ENCODE peak calls at places on chromosomes 16 and 17, in seven cellular contexts. Y, K, V, Z, P, X and F are unnamed samples.

GRCh38 chr17:7019839-7020519 is 2.9 kb upstream of the BCL6B start:
- DNase-seq in Y (peak; percentile 87), K (peak; percentile 82), V (no peak), Z (no peak), P (peak; percentile 23), X (peak; percentile 51), F (peak; percentile 60)

GRCh38 chr17:66200685-66201092 is 8.8 kb upstream of the CEP112 start:
- DNase-seq in Y (peak; percentile 73), K (no peak), V (no peak), Z (no peak), P (peak; percentile 83), X (no peak), F (peak; percentile 79)

GRCh38 chr16:69306031-69306430 is 5.1 kb upstream of the VPS4A start:
- DNase-seq in Y (no peak), K (no peak), V (no peak), Z (no peak), P (no peak), X (no peak), F (no peak)

GRCh38 chr17:48515925-48516900 is 14.6 kb downstream of the HOXB1 start:
- DNase-seq in Y (peak; percentile 27), K (no peak), V (no peak), Z (no peak), P (no peak), X (no peak), F (no peak)

GRCh38 chr17:79940381-79941087 is 95.1 kb downstream of the TBC1D16 start:
- DNase-seq in Y (no peak), K (peak; percentile 63), V (no peak), Z (no peak), P (no peak), X (peak; percentile 18), F (no peak)

GRCh38 chr16:89087922-89088321 is 5.7 kb upstream of the ACSF3 start:
- DNase-seq in Y (no peak), K (no peak), V (no peak), Z (no peak), P (no peak), X (no peak), F (no peak)

GRCh38 chr16:62256406-62256805 is 220.2 kb upstream of the CDH8 start:
- DNase-seq in Y (peak; percentile 84), K (no peak), V (no peak), Z (no peak), P (no peak), X (no peak), F (no peak)

GRCh38 chr16:14303182-14303618 is 232.1 kb downstream of the MRTFB start:
- DNase-seq in Y (peak; percentile 29), K (no peak), V (no peak), Z (no peak), P (peak; percentile 36), X (no peak), F (no peak)

GRCh38 chr17:82687871-82688270 is 10.6 kb downstream of the RAB40B start:
- DNase-seq in Y (no peak), K (no peak), V (no peak), Z (no peak), P (no peak), X (no peak), F (no peak)

GRCh38 chr17:45908460-45908859 is 14.1 kb downstream of the MAPT start:
- DNase-seq in Y (no peak), K (no peak), V (no peak), Z (no peak), P (no peak), X (no peak), F (no peak)

GRCh38 chr17:45906927-45907622 is 12.7 kb downstream of the MAPT start:
- DNase-seq in Y (no peak), K (no peak), V (no peak), Z (no peak), P (no peak), X (no peak), F (no peak)

GRCh38 chr17:45908935-45909334 is 14.6 kb downstream of the MAPT start:
- DNase-seq in Y (no peak), K (no peak), V (no peak), Z (no peak), P (no peak), X (no peak), F (no peak)

GRCh38 chr17:45906237-45906636 is 11.9 kb downstream of the MAPT start:
- DNase-seq in Y (no peak), K (no peak), V (no peak), Z (no peak), P (no peak), X (no peak), F (no peak)

GRCh38 chr17:45907720-45908395 is 13.5 kb downstream of the MAPT start:
- DNase-seq in Y (no peak), K (no peak), V (no peak), Z (no peak), P (no peak), X (no peak), F (no peak)
- H3K27ac ChIP-seq in Y (no peak overlapping the region), K (no peak overlapping the region), V (no peak overlapping the region), Z (no peak overlapping the region), P (no peak overlapping the region), X (no peak overlapping the region), F (no peak overlapping the region)

GRCh38 chr17:49567104-49567521 is 8.6 kb upstream of the NXPH3 start:
- DNase-seq in Y (no peak), K (peak; percentile 56), V (no peak), Z (no peak), P (no peak), X (no peak), F (no peak)

GRCh38 chr17:49567871-49568694 is 7.6 kb upstream of the NXPH3 start:
- DNase-seq in Y (peak; percentile 82), K (peak; percentile 96), V (peak; percentile 79), Z (peak; percentile 97), P (peak; percentile 66), X (peak; percentile 91), F (peak; percentile 79)

GRCh38 chr17:49564638-49565037 is 11.0 kb upstream of the NXPH3 start:
- DNase-seq in Y (no peak), K (no peak), V (no peak), Z (no peak), P (no peak), X (no peak), F (no peak)

GRCh38 chr17:49566668-49567071 is 9.0 kb upstream of the NXPH3 start:
- DNase-seq in Y (no peak), K (no peak), V (no peak), Z (no peak), P (no peak), X (no peak), F (no peak)

DNA sequence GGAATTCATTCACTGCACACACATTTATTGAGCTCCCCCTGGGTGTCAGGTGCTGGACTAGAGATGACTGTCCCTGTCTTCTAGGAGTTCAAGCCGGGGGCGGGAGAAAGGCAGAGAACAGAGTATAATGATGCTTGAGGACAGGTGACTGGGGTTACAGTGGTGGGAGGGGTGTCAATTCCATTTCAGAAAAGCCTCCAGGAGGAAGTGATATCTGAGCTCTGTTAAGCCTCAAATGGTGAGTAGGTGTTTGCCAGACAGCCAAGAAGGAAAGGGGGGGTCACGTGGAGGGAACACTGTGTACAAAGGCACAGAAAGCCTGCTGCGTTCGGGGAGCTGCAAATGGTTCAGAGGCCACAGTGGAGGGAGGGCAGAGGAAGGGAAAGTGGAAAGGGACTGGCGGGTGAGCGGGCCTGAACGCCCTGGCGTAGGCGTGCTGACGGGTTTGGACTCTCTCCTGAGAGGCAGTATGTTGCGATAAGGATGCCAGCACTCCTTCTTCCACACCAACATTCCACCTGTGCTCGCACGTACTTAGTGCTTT is 9.7 kb upstream of the NXPH3 start:
- DNase-seq in Y (no peak), K (peak; percentile 95), V (peak; percentile 37), Z (peak; percentile 96), P (no peak), X (peak; percentile 64), F (no peak)
- H3K27ac ChIP-seq in Y (no peak overlapping the region), K (peak overlapping the region; percentile 90), V (no peak overlapping the region), Z (peak overlapping the region; percentile 93), P (no peak overlapping the region), X (peak overlapping the region; percentile 73), F (no peak overlapping the region)

GRCh38 chr17:1731194-1731506 is 6.6 kb downstream of the WDR81 start:
- DNase-seq in Y (no peak), K (no peak), V (no peak), Z (no peak), P (no peak), X (no peak), F (no peak)

GRCh38 chr17:1733047-1733357 is 8.5 kb downstream of the WDR81 start:
- DNase-seq in Y (no peak), K (no peak), V (no peak), Z (no peak), P (no peak), X (no peak), F (no peak)

GRCh38 chr17:1732241-1733046 is 7.9 kb downstream of the WDR81 start:
- DNase-seq in Y (no peak), K (peak; percentile 60), V (no peak), Z (no peak), P (no peak), X (no peak), F (no peak)

GRCh38 chr17:1730004-1730344 is 5.5 kb downstream of the WDR81 start:
- DNase-seq in Y (no peak), K (no peak), V (no peak), Z (no peak), P (no peak), X (no peak), F (no peak)

DNA sequence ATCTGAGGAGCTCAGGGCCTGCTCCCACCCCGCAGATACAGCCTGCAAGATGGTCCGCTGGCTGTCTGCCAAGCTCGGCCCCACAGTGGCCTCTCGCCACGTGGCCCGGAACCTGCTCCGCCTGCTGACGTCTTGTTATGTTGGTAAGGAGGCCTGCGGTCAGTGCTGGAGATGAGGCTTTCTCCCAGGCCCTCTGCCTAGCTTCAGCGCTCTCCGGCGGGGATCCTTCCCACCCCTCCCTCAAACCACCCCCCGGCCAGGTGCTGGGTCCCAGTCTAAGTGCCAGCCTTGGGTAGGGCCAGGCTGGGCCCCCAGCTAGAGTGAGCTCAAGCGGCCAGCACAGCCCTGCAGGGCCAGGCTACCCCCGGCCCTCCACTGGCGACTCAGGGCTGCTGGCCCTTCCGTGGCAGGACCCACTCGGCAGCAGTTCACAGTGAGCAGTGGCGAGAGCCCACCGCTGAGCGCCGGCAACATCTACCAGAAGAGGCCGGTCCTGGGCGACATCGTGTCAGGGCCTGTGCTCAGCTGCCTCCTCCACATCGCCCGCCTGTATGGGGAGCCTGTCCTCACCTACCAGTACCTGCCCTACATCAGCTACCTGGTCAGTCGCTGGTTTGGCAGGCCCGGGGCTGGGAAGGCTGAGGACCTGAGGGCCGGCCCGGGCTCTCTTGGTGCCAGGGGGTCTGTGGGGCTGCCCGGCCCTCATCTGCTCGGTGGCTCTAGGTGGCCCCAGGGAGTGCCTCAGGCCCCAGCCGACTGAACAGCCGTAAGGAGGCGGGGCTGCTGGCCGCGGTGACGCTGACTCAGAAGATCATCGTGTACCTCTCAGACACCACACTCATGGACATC is 6.1 kb downstream of the WDR81 start:
- DNase-seq in Y (no peak), K (peak; percentile 88), V (no peak), Z (no peak), P (peak; percentile 50), X (peak; percentile 88), F (no peak)
- H3K27ac ChIP-seq in Y (no peak overlapping the region), K (peak overlapping the region; percentile 71), V (peak overlapping the region; percentile 51), Z (peak overlapping the region; percentile 83), P (no peak overlapping the region), X (peak overlapping the region; percentile 93), F (no peak overlapping the region)

DNA sequence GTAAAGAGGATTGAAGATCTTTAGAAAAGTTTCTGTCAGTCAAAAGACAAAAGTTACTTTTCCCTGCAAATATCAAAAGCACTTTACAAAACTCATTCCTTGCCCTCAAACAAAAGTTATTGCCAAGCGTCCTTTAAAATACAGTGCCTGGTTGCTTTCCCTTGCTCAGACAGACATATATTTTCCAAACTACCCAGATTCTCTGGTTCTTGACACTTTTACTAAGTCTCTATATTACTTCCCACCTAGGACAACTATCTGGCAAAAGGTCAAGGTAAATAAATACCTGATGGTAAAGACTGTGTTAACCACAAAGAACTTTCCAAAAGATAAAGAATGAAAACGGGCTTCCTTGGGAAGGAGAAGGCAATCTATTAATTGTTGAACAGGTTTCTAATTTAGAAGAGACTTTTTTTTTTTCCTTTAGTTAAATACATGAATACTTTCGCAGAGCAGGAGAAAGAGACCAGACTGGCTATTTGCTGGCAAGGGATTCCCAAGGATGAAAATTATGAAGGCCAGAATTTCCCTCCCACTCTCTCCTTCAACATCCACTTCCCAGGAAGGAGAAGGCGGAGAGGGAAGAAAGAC is 1.8 kb downstream of the HS3ST3A1 start:
- DNase-seq in Y (no peak), K (no peak), V (no peak), Z (no peak), P (peak; percentile 28), X (no peak), F (no peak)
- H3K27ac ChIP-seq in Y (no peak overlapping the region), K (no peak overlapping the region), V (no peak overlapping the region), Z (peak overlapping the region; percentile 71), P (peak overlapping the region; percentile 98), X (no peak overlapping the region), F (no peak overlapping the region)